ENCODE peak calls at places on chromosomes 11 and 22, in five cellular contexts. One of them, this sample, is unnamed.

GRCh38 chr11:46306296-46306853 is 28.9 kb downstream of the CREB3L1 start:
- DNase-seq in pancreas: no peak
- DNase-seq in CD8-positive, alpha-beta T cell: no peak
- DNase-seq in activated T-cell treated with anti-CD3 and anti-CD28 coated beads, Interleukin-2, amount 50 U/mL, for 72 hours: no peak
- DNase-seq in stimulated activated CD8-positive, alpha-beta memory T cell treated with anti-CD3 and anti-CD28 coated beads, Interleukin-2, amount 100 ng/mL, for 1 hour: no peak
- DNase-seq in this sample: no peak

GRCh38 chr11:18392434-18393321 is 1.7 kb upstream of the LDHA start:
- DNase-seq in CD8-positive, alpha-beta T cell: no peak
- DNase-seq in stimulated activated CD8-positive, alpha-beta memory T cell treated with anti-CD3 and anti-CD28 coated beads, Interleukin-2, amount 100 ng/mL, for 1 hour: no peak
- DNase-seq in activated T-cell treated with anti-CD3 and anti-CD28 coated beads, Interleukin-2, amount 50 U/mL, for 72 hours: peak; percentile 21
- DNase-seq in pancreas: no peak
- DNase-seq in this sample: no peak

GRCh38 chr11:103878646-103879045 is 157.8 kb upstream of the DDI1 start:
- DNase-seq in activated T-cell treated with anti-CD3 and anti-CD28 coated beads, Interleukin-2, amount 50 U/mL, for 72 hours: no peak
- DNase-seq in stimulated activated CD8-positive, alpha-beta memory T cell treated with anti-CD3 and anti-CD28 coated beads, Interleukin-2, amount 100 ng/mL, for 1 hour: no peak
- DNase-seq in CD8-positive, alpha-beta T cell: no peak
- DNase-seq in pancreas: no peak
- DNase-seq in this sample: no peak

GRCh38 chr11:35158371-35159081 is 19.6 kb downstream of the CD44 start:
- DNase-seq in stimulated activated CD8-positive, alpha-beta memory T cell treated with anti-CD3 and anti-CD28 coated beads, Interleukin-2, amount 100 ng/mL, for 1 hour: no peak
- DNase-seq in CD8-positive, alpha-beta T cell: no peak
- DNase-seq in pancreas: no peak
- DNase-seq in activated T-cell treated with anti-CD3 and anti-CD28 coated beads, Interleukin-2, amount 50 U/mL, for 72 hours: no peak
- DNase-seq in this sample: no peak

GRCh38 chr11:83249972-83250593 is 36.1 kb downstream of the CCDC90B start:
- DNase-seq in activated T-cell treated with anti-CD3 and anti-CD28 coated beads, Interleukin-2, amount 50 U/mL, for 72 hours: peak; percentile 3
- DNase-seq in pancreas: no peak
- DNase-seq in stimulated activated CD8-positive, alpha-beta memory T cell treated with anti-CD3 and anti-CD28 coated beads, Interleukin-2, amount 100 ng/mL, for 1 hour: no peak
- DNase-seq in CD8-positive, alpha-beta T cell: peak; percentile 11
- DNase-seq in this sample: no peak

GRCh38 chr11:118435233-118435892 is 929 bp upstream of the KMT2A start:
- DNase-seq in stimulated activated CD8-positive, alpha-beta memory T cell treated with anti-CD3 and anti-CD28 coated beads, Interleukin-2, amount 100 ng/mL, for 1 hour: peak; percentile 44
- DNase-seq in activated T-cell treated with anti-CD3 and anti-CD28 coated beads, Interleukin-2, amount 50 U/mL, for 72 hours: peak; percentile 65
- DNase-seq in CD8-positive, alpha-beta T cell: peak; percentile 57
- DNase-seq in pancreas: peak; percentile 68
- DNase-seq in this sample: peak; percentile 56

GRCh38 chr11:106305458-106305857 is 228.0 kb downstream of the AASDHPPT start:
- DNase-seq in CD8-positive, alpha-beta T cell: no peak
- DNase-seq in activated T-cell treated with anti-CD3 and anti-CD28 coated beads, Interleukin-2, amount 50 U/mL, for 72 hours: no peak
- DNase-seq in stimulated activated CD8-positive, alpha-beta memory T cell treated with anti-CD3 and anti-CD28 coated beads, Interleukin-2, amount 100 ng/mL, for 1 hour: no peak
- DNase-seq in pancreas: no peak
- DNase-seq in this sample: no peak

GRCh38 chr22:40036591-40037225 is 42.0 kb downstream of the FAM83F start:
- DNase-seq in stimulated activated CD8-positive, alpha-beta memory T cell treated with anti-CD3 and anti-CD28 coated beads, Interleukin-2, amount 100 ng/mL, for 1 hour: no peak
- DNase-seq in pancreas: no peak
- DNase-seq in CD8-positive, alpha-beta T cell: peak; percentile 48
- DNase-seq in activated T-cell treated with anti-CD3 and anti-CD28 coated beads, Interleukin-2, amount 50 U/mL, for 72 hours: peak; percentile 66
- DNase-seq in this sample: peak; percentile 50

GRCh38 chr22:27719535-27720227 is 81.9 kb downstream of the MN1 start:
- DNase-seq in activated T-cell treated with anti-CD3 and anti-CD28 coated beads, Interleukin-2, amount 50 U/mL, for 72 hours: no peak
- DNase-seq in stimulated activated CD8-positive, alpha-beta memory T cell treated with anti-CD3 and anti-CD28 coated beads, Interleukin-2, amount 100 ng/mL, for 1 hour: no peak
- DNase-seq in CD8-positive, alpha-beta T cell: no peak
- DNase-seq in pancreas: no peak
- DNase-seq in this sample: no peak

GRCh38 chr11:10551845-10552352 is 10.9 kb upstream of the RNF141 start:
- DNase-seq in CD8-positive, alpha-beta T cell: no peak
- DNase-seq in activated T-cell treated with anti-CD3 and anti-CD28 coated beads, Interleukin-2, amount 50 U/mL, for 72 hours: no peak
- DNase-seq in stimulated activated CD8-positive, alpha-beta memory T cell treated with anti-CD3 and anti-CD28 coated beads, Interleukin-2, amount 100 ng/mL, for 1 hour: no peak
- DNase-seq in pancreas: no peak
- DNase-seq in this sample: no peak

This sample was measured in activated T-helper 2 cell treated with anti-CD3 and anti-CD28 coated beads, Interferon-gamma antibody, Interleukin-2, Interleukin-4, amounts not matched to agents 10 μg/mL and 5 μg/mL and 100 μg/mL, durations not matched to agents 14 hours and 24 hours and 36 hours.